ENCODE peak calls at places on chromosomes 5 and 9, in four cellular contexts. W is WTC11, P is HepG2, X is K562. J is an unnamed sample.

GRCh38 chr9:134751630-134752029 is 110.0 kb downstream of the COL5A1 start:
- DNase-seq in W (no peak), P (no peak), X (no peak), J (no peak)

GRCh38 chr9:79011461-79011860 is 560.3 kb upstream of the TLE4 start:
- DNase-seq in W (no peak), P (no peak), X (no peak), J (no peak)

GRCh38 chr9:114603183-114603582 is 7.9 kb upstream of the TMEM268 start:
- DNase-seq in W (no peak), P (no peak), X (no peak), J (no peak)

GRCh38 chr5:78345485-78345884 is 14.9 kb upstream of the SCAMP1 start:
- DNase-seq in W (no peak), P (no peak), X (no peak), J (no peak)

GRCh38 chr5:15238006-15238405 is 262.0 kb upstream of the FBXL7 start:
- DNase-seq in W (no peak), P (no peak), X (no peak), J (no peak)

GRCh38 chr5:35023531-35024178 is 24.1 kb downstream of the AGXT2 start:
- DNase-seq in W (no peak), P (no peak), X (no peak), J (no peak)

GRCh38 chr9:38680827-38681226 is 39.1 kb downstream of the FAM240B start:
- DNase-seq in W (no peak), P (no peak), X (no peak), J (no peak)

GRCh38 chr5:5266296-5266695 is 126.2 kb downstream of the ADAMTS16 start:
- DNase-seq in W (no peak), P (no peak), X (no peak), J (no peak)

GRCh38 chr5:176296-176823 is 14.9 kb upstream of the LRRC14B start:
- DNase-seq in W (no peak), P (no peak), X (no peak), J (no peak)

GRCh38 chr5:2324788-2325187 is 426.7 kb downstream of the IRX2 start:
- DNase-seq in W (no peak), P (no peak), X (no peak), J (no peak)

GRCh38 chr5:109701252-109701651 is 11.5 kb downstream of the MAN2A1 start:
- DNase-seq in W (no peak), P (no peak), X (no peak), J (no peak)

GRCh38 chr9:28134577-28134976 is 561.3 kb upstream of the C9orf72 start:
- DNase-seq in W (no peak), P (no peak), X (no peak), J (no peak)

GRCh38 chr5:60883229-60883628 is 39.2 kb upstream of the ELOVL7 start:
- DNase-seq in W (no peak), P (peak), X (peak), J (peak)

GRCh38 chr5:148523139-148523538 is 131.2 kb downstream of the HTR4 start:
- DNase-seq in W (peak), P (no peak), X (no peak), J (no peak)

GRCh38 chr5:172903790-172904189 is 55.4 kb upstream of the RPL26L1 start:
- DNase-seq in W (no peak), P (no peak), X (peak), J (no peak)

GRCh38 chr5:181098642-181099452 is 32.1 kb downstream of the OR2V1 start:
- DNase-seq in W (no peak), P (no peak), X (peak), J (no peak)

GRCh38 chr9:131875828-131876485 is 136.1 kb upstream of the RAPGEF1 start:
- DNase-seq in W (no peak), P (no peak), X (no peak), J (no peak)

GRCh38 chr5:149060325-149060724 is 2.5 kb downstream of the SH3TC2 start:
- DNase-seq in W (no peak), P (peak), X (peak), J (no peak)

GRCh38 chr9:93292664-93293328 is 108.9 kb downstream of the WNK2 start:
- DNase-seq in W (no peak), P (no peak), X (no peak), J (no peak)

GRCh38 chr9:1490341-1491115 is 440.4 kb downstream of the DMRT2 start:
- DNase-seq in W (no peak), P (no peak), X (no peak), J (no peak)

GRCh38 chr9:15246688-15247087 is 60.3 kb downstream of the TTC39B start:
- DNase-seq in W (no peak), P (no peak), X (no peak), J (no peak)

GRCh38 chr9:130451509-130452388 is 7.0 kb downstream of the ASS1 start:
- DNase-seq in W (peak), P (peak), X (peak), J (peak)

GRCh38 chr9:29751220-29751619 is 2177.9 kb upstream of the C9orf72 start:
- DNase-seq in W (no peak), P (no peak), X (no peak), J (no peak)

GRCh38 chr5:177967221-177967887 is 28.7 kb downstream of the PROP1 start:
- DNase-seq in W (no peak), P (no peak), X (no peak), J (no peak)

DNA sequence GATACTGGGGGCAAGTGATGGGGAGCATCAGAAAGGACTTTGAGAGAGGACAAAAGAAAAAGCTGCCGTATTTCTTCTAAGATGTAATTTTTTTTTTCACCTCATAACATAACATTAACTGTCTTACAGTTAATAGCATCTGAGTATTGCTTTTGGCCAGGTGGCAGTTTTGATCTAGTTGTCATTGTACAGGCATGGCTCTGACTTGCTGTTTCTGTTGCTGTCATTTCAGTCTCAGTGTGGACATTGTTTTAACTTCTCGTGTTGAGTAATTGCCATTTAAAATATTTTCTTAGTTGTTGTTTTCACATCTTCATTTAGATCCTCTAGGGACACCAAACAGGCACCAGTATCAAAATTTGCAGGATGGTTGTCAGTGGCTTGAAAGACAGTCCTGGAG is 12.4 kb downstream of the SMAD5 start:
- DNase-seq in W (no peak), P (no peak), X (no peak), J (no peak)
- TF ChIP-seq HMGXB4 in W (no peak), P (no peak), X (no peak), J (no peak)

GRCh38 chr5:126003309-126003708 is 419.9 kb upstream of the GRAMD2B start:
- DNase-seq in W (no peak), P (no peak), X (no peak), J (no peak)
- TF ChIP-seq HMGXB4 in W (no peak), P (no peak), X (no peak), J (no peak)

GRCh38 chr5:113680534-113680933 is 167.0 kb downstream of the YTHDC2 start:
- DNase-seq in W (no peak), P (no peak), X (no peak), J (no peak)

GRCh38 chr5:113682497-113683136 is 169.1 kb downstream of the YTHDC2 start:
- DNase-seq in W (peak), P (no peak), X (no peak), J (no peak)

GRCh38 chr5:113675166-113675565 is 161.7 kb downstream of the YTHDC2 start:
- DNase-seq in W (no peak), P (no peak), X (no peak), J (no peak)

GRCh38 chr5:113678202-113678601 is 164.7 kb downstream of the YTHDC2 start:
- DNase-seq in W (no peak), P (no peak), X (no peak), J (no peak)

GRCh38 chr5:113678924-113679575 is 165.6 kb downstream of the YTHDC2 start:
- DNase-seq in W (peak), P (peak), X (peak), J (peak)
- TF ChIP-seq HMGXB4 in W (no peak), P (no peak), X (no peak), J (no peak)

GRCh38 chr5:65262094-65262493 is 219.6 kb downstream of the ADAMTS6 start:
- DNase-seq in W (no peak), P (no peak), X (peak), J (no peak)

GRCh38 chr5:65264420-65264819 is 217.3 kb downstream of the ADAMTS6 start:
- DNase-seq in W (no peak), P (no peak), X (no peak), J (no peak)

GRCh38 chr5:65262590-65263189 is 219.0 kb downstream of the ADAMTS6 start:
- DNase-seq in W (no peak), P (no peak), X (peak), J (no peak)

GRCh38 chr5:65263291-65263690 is 218.4 kb downstream of the ADAMTS6 start:
- DNase-seq in W (no peak), P (no peak), X (no peak), J (no peak)

DNA sequence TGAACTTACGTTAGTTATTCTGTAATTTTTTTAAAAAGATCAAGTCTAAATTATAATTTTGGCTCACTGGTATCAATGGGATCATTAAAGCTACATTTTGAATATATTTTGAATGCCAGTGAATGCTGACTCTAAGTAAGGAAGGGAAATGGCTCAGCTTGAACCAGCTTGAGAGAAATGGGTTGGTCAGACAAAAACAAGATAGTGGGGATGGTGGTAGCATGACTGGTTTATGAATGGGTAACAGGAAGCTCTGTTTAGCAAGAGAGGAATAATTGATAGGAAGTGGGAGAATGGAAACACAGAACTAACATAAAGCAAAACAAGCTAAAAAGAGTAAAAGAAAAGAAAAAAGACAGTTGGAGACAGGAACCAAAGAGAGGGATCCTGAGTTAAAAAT is 220.2 kb downstream of the ADAMTS6 start:
- DNase-seq in W (no peak), P (no peak), X (no peak), J (no peak)
- TF ChIP-seq HMGXB4 in W (no peak), P (no peak), X (no peak), J (no peak)

DNA sequence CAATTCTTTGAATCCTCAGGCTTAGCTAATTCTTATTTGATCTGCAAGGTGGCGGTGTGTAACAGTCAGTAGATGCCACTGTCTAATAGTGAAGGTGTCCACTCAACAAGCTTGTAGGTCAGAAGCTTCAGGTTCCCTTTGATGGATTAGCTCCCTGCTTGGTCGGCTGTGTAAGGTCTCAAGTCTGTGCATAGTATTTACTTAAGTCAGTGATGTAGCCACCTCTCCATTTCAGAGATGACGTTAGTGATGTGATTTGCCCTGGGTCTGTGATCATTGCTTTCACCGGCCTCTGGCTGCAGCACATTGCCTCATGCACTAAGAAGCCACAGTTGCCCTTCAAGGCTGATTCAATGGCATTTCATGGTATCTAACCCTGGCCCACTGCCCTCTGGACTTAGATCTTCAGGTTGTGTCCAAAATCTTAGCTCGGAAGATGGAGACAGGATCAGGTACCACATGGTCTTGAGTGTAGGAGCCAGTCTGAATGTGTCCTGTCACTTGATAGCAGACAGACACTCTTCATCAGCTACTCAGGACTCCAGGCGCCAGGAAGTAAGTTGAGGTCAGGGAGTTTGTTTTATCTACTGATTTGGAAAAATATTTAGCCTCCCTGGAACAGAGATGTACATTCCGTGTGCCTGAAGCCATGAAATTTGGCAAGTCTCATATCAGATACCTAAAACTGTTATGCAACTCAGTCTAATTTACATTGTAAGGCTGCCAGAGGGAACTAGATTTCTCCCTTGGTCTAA is 42.9 kb downstream of the SUB1 start:
- DNase-seq in W (no peak), P (peak), X (no peak), J (no peak)
- TF ChIP-seq HMGXB4 in W (no peak), P (no peak), X (no peak), J (no peak)

GRCh38 chr5:137361275-137361674 is 137.9 kb downstream of the SPOCK1 start:
- DNase-seq in W (no peak), P (no peak), X (no peak), J (no peak)
- TF ChIP-seq HMGXB4 in W (no peak), P (no peak), X (no peak), J (no peak)

GRCh38 chr5:129991780-129992179 is 87.5 kb downstream of the CHSY3 start:
- DNase-seq in W (no peak), P (no peak), X (no peak), J (no peak)

GRCh38 chr5:130002183-130002582 is 97.9 kb downstream of the CHSY3 start:
- DNase-seq in W (no peak), P (no peak), X (no peak), J (no peak)

GRCh38 chr5:130000460-130000859 is 96.2 kb downstream of the CHSY3 start:
- DNase-seq in W (no peak), P (no peak), X (no peak), J (no peak)

GRCh38 chr5:130002876-130003275 is 98.6 kb downstream of the CHSY3 start:
- DNase-seq in W (no peak), P (no peak), X (no peak), J (no peak)

GRCh38 chr5:129996896-129997295 is 92.6 kb downstream of the CHSY3 start:
- DNase-seq in W (no peak), P (no peak), X (no peak), J (no peak)
- TF ChIP-seq HMGXB4 in W (no peak), P (no peak), X (no peak), J (no peak)

DNA sequence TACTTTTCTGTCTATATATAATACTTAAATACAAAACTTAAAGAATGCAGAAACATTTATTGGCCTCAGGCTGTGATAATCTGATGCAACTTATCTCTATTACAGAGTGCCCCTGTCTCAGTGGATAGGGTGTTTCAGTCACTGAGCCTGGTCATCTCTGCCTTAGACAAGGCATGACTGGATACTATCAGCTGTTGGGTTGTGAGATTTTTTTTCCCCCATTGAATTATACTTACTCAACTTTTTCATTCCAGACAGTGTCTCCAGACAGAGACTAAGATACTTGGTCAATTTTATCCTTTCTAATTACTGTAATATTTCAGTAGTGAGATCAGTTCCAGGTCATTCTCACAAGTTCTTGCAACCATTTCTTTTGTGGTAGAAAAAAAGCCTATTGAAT is 26.7 kb downstream of the XRCC4 start:
- DNase-seq in W (no peak), P (no peak), X (no peak), J (no peak)
- TF ChIP-seq HMGXB4 in W (no peak), P (no peak), X (no peak), J (no peak)

DNA sequence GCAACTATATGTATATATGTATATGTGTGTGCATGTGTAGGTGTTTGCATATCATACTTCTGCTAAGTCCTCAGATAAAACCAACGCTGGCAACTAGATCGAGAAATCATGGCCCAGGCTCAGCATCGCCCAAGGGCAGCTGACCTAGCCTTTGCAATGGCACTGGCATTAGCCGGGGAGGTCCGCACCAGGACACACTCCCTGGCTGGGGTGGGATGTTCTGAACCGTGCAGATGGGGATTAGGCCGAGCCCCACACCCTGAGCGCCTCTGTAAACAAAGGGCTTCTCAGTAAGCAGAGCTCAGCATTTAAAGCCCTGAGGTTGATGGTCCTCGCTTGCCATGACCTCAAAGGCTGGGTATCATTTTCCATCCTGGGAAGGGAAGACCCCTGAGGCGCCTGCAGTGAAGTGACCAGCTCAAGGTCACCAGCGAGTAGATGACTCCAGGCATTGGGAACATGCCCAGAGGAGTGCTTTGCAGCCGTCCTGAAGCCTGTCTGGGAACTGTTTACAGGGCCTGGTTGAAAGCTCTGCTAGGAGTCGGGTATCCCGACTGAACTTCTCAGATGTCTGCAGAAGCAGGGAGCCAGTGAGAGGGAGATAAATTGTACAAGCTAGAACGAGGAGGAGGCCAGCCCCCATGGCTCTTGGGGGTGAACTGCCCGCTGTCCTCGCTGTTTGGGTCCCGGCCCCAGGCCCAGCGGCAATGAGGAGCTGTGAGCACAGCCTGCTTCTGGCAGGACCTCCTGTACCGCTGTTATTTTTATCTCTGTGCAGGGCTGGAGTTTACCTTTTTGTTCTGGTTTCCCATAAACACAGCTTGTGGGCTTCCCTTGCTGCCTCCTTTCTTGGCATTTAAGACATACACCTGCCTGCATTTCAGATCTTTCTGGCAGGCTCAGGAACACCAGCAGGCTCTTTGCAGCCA is 18.4 kb downstream of the GADD45G start:
- DNase-seq in W (no peak), P (no peak), X (no peak), J (no peak)
- TF ChIP-seq HMGXB4 in W (no peak), P (no peak), X (no peak), J (no peak)